ENCODE peak calls at places on chromosomes 12 and 14, in six cellular contexts. One of them, this sample, is unnamed.

GRCh38 chr14:80434574-80435321 is 223.4 kb upstream of the DIO2 start:
- DNase-seq in MM.1S: no peak
- DNase-seq in HL-60: no peak
- DNase-seq in aorta: no peak
- DNase-seq in GM23248: peak; percentile 53
- DNase-seq in brain microvascular endothelial cell: no peak
- DNase-seq in this sample: no peak

GRCh38 chr12:11886339-11886738 is 184.4 kb upstream of the BCL2L14 start:
- DNase-seq in MM.1S: no peak
- DNase-seq in HL-60: no peak
- DNase-seq in aorta: no peak
- DNase-seq in GM23248: no peak
- DNase-seq in brain microvascular endothelial cell: no peak
- DNase-seq in this sample: no peak

GRCh38 chr14:44701563-44702263 is 194.6 kb upstream of the FSCB start:
- DNase-seq in MM.1S: no peak
- DNase-seq in HL-60: no peak
- DNase-seq in aorta: no peak
- DNase-seq in GM23248: no peak
- DNase-seq in brain microvascular endothelial cell: no peak
- DNase-seq in this sample: no peak

GRCh38 chr12:58629376-58629775 is 290.9 kb downstream of the LRIG3 start:
- DNase-seq in MM.1S: no peak
- DNase-seq in HL-60: no peak
- DNase-seq in aorta: no peak
- DNase-seq in GM23248: no peak
- DNase-seq in brain microvascular endothelial cell: no peak
- DNase-seq in this sample: no peak

GRCh38 chr12:13369496-13369895 is 173.0 kb downstream of the EMP1 start:
- DNase-seq in MM.1S: no peak
- DNase-seq in HL-60: no peak
- DNase-seq in aorta: no peak
- DNase-seq in GM23248: no peak
- DNase-seq in brain microvascular endothelial cell: no peak
- DNase-seq in this sample: no peak

GRCh38 chr12:66587912-66588311 is 91.0 kb downstream of the GRIP1 start:
- DNase-seq in MM.1S: peak; percentile 40
- DNase-seq in HL-60: no peak
- DNase-seq in aorta: no peak
- DNase-seq in GM23248: no peak
- DNase-seq in brain microvascular endothelial cell: peak; percentile 28
- DNase-seq in this sample: no peak

GRCh38 chr12:1890119-1890703 is 28.2 kb downstream of the CACNA2D4 start:
- DNase-seq in MM.1S: no peak
- DNase-seq in HL-60: no peak
- DNase-seq in aorta: no peak
- DNase-seq in GM23248: no peak
- DNase-seq in brain microvascular endothelial cell: no peak
- DNase-seq in this sample: no peak

GRCh38 chr12:119374615-119375014 is 40.1 kb downstream of the CCDC60 start:
- DNase-seq in MM.1S: no peak
- DNase-seq in HL-60: no peak
- DNase-seq in aorta: no peak
- DNase-seq in GM23248: no peak
- DNase-seq in brain microvascular endothelial cell: no peak
- DNase-seq in this sample: no peak

GRCh38 chr12:69254046-69254445 is 14.7 kb downstream of the CPSF6 start:
- DNase-seq in MM.1S: peak; percentile 77
- DNase-seq in HL-60: peak; percentile 42
- DNase-seq in aorta: no peak
- DNase-seq in GM23248: peak; percentile 70
- DNase-seq in brain microvascular endothelial cell: no peak
- DNase-seq in this sample: no peak

GRCh38 chr12:104952816-104953215 is 5.3 kb downstream of the SLC41A2 start:
- DNase-seq in MM.1S: no peak
- DNase-seq in HL-60: no peak
- DNase-seq in aorta: no peak
- DNase-seq in GM23248: no peak
- DNase-seq in brain microvascular endothelial cell: no peak
- DNase-seq in this sample: no peak

GRCh38 chr12:62301799-62302133 is 41.6 kb downstream of the USP15 start:
- DNase-seq in MM.1S: no peak
- DNase-seq in HL-60: no peak
- DNase-seq in aorta: no peak
- DNase-seq in GM23248: no peak
- DNase-seq in brain microvascular endothelial cell: no peak
- DNase-seq in this sample: no peak

GRCh38 chr14:30194769-30195168 is 267.1 kb upstream of the PRKD1 start:
- DNase-seq in MM.1S: no peak
- DNase-seq in HL-60: no peak
- DNase-seq in aorta: no peak
- DNase-seq in GM23248: peak; percentile 85
- DNase-seq in brain microvascular endothelial cell: peak; percentile 13
- DNase-seq in this sample: no peak

GRCh38 chr12:49706351-49707126 is 666 bp downstream of the FMNL3 start:
- DNase-seq in MM.1S: no peak
- DNase-seq in HL-60: no peak
- DNase-seq in aorta: peak; percentile 58
- DNase-seq in GM23248: peak; percentile 65
- DNase-seq in brain microvascular endothelial cell: peak; percentile 23
- DNase-seq in this sample: peak; percentile 60

GRCh38 chr12:70724444-70724843 is 87.2 kb upstream of the PTPRB start:
- DNase-seq in MM.1S: peak; percentile 24
- DNase-seq in HL-60: no peak
- DNase-seq in aorta: no peak
- DNase-seq in GM23248: peak; percentile 19
- DNase-seq in brain microvascular endothelial cell: peak; percentile 9
- DNase-seq in this sample: no peak

GRCh38 chr12:96047151-96047620 is 11.8 kb upstream of the LTA4H start:
- DNase-seq in MM.1S: no peak
- DNase-seq in HL-60: no peak
- DNase-seq in aorta: no peak
- DNase-seq in GM23248: no peak
- DNase-seq in brain microvascular endothelial cell: no peak
- DNase-seq in this sample: no peak

GRCh38 chr12:120316798-120317257 is 10.8 kb downstream of the PLA2G1B start:
- DNase-seq in MM.1S: no peak
- DNase-seq in HL-60: no peak
- DNase-seq in aorta: peak; percentile 32
- DNase-seq in GM23248: peak; percentile 70
- DNase-seq in brain microvascular endothelial cell: peak; percentile 1
- DNase-seq in this sample: no peak

GRCh38 chr14:33859306-33859705 is 91.6 kb downstream of the EGLN3 start:
- DNase-seq in MM.1S: no peak
- DNase-seq in HL-60: no peak
- DNase-seq in aorta: no peak
- DNase-seq in GM23248: no peak
- DNase-seq in brain microvascular endothelial cell: no peak
- DNase-seq in this sample: no peak

GRCh38 chr14:94882401-94882800 is 112.5 kb upstream of the GSC start:
- DNase-seq in MM.1S: no peak
- DNase-seq in HL-60: no peak
- DNase-seq in aorta: no peak
- DNase-seq in GM23248: no peak
- DNase-seq in brain microvascular endothelial cell: no peak
- DNase-seq in this sample: no peak

GRCh38 chr14:72554401-72554800 is 339.5 kb downstream of the DPF3 start:
- DNase-seq in MM.1S: no peak
- DNase-seq in HL-60: no peak
- DNase-seq in aorta: no peak
- DNase-seq in GM23248: no peak
- DNase-seq in brain microvascular endothelial cell: no peak
- DNase-seq in this sample: no peak

GRCh38 chr12:6782119-6782518 is 7.2 kb upstream of the CD4 start:
- DNase-seq in MM.1S: no peak
- DNase-seq in HL-60: no peak
- DNase-seq in aorta: no peak
- DNase-seq in GM23248: peak; percentile 29
- DNase-seq in brain microvascular endothelial cell: no peak
- DNase-seq in this sample: no peak
- H3K4me3 ChIP-seq in MM.1S: no peak overlapping the region
- H3K4me3 ChIP-seq in HL-60: no peak overlapping the region
- H3K4me3 ChIP-seq in aorta: no peak overlapping the region
- H3K4me3 ChIP-seq in GM23248: no peak overlapping the region
- H3K4me3 ChIP-seq in brain microvascular endothelial cell: no peak overlapping the region
- H3K4me3 ChIP-seq in this sample: no peak overlapping the region

DNA sequence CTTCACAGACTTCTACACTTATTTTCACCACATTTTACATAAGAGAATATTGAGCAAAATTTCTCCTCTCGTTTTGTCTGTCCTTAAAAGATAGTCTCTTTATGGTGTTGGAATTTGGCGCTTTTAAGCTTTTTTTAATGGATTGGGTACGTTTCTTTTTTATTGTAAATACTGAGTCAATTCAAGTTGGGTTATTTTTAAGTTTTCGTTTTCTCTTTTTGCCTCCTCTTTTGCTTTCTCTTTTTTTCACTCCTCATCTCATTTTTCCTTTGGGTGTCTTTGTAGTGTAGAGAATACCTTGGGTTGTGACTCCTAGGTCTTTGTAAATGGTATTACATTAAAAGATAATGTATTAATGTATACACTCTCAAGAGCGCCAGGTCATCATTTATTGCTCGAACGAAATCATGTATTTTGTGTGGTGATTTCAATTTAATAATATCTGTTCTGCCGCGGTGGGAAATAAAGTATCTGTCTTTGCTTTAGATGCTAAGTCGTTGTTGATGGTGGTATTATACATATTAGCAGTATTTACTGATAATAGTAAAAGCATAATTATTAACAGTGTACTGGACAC is 845 bp downstream of the TMX1 start:
- DNase-seq in MM.1S: no peak
- DNase-seq in HL-60: no peak
- DNase-seq in aorta: no peak
- DNase-seq in GM23248: peak; percentile 20
- DNase-seq in brain microvascular endothelial cell: no peak
- DNase-seq in this sample: no peak
- H3K4me3 ChIP-seq in MM.1S: peak overlapping the region; percentile 91
- H3K4me3 ChIP-seq in HL-60: peak overlapping the region; percentile 81
- H3K4me3 ChIP-seq in aorta: peak overlapping the region; percentile 96
- H3K4me3 ChIP-seq in GM23248: peak overlapping the region; percentile 91
- H3K4me3 ChIP-seq in brain microvascular endothelial cell: peak overlapping the region; percentile 83
- H3K4me3 ChIP-seq in this sample: peak overlapping the region; percentile 91

GRCh38 chr12:48004039-48004940 is at the start of gene COL2A1:
- DNase-seq in MM.1S: no peak
- DNase-seq in HL-60: peak; percentile 29
- DNase-seq in aorta: no peak
- DNase-seq in GM23248: peak; percentile 60
- DNase-seq in brain microvascular endothelial cell: no peak
- DNase-seq in this sample: no peak
- H3K4me3 ChIP-seq in MM.1S: peak within 1 kb of the TSS; percentile 5
- H3K4me3 ChIP-seq in HL-60: no peak within 1 kb of the TSS
- H3K4me3 ChIP-seq in aorta: peak within 1 kb of the TSS; percentile 16
- H3K4me3 ChIP-seq in GM23248: peak within 1 kb of the TSS; percentile 51
- H3K4me3 ChIP-seq in brain microvascular endothelial cell: peak within 1 kb of the TSS; percentile 38
- H3K4me3 ChIP-seq in this sample: peak within 1 kb of the TSS; percentile 66

GRCh38 chr12:111428728-111429175 is 23.0 kb downstream of the SH2B3 start:
- DNase-seq in MM.1S: no peak
- DNase-seq in HL-60: no peak
- DNase-seq in aorta: peak; percentile 83
- DNase-seq in GM23248: no peak
- DNase-seq in brain microvascular endothelial cell: no peak
- DNase-seq in this sample: peak; percentile 76
- H3K4me3 ChIP-seq in MM.1S: no peak overlapping the region
- H3K4me3 ChIP-seq in HL-60: no peak overlapping the region
- H3K4me3 ChIP-seq in aorta: no peak overlapping the region
- H3K4me3 ChIP-seq in GM23248: no peak overlapping the region
- H3K4me3 ChIP-seq in brain microvascular endothelial cell: no peak overlapping the region
- H3K4me3 ChIP-seq in this sample: no peak overlapping the region

GRCh38 chr14:104826858-104827172 is 25.9 kb downstream of the ZBTB42 start:
- DNase-seq in MM.1S: no peak
- DNase-seq in HL-60: no peak
- DNase-seq in aorta: no peak
- DNase-seq in GM23248: no peak
- DNase-seq in brain microvascular endothelial cell: no peak
- DNase-seq in this sample: no peak
- H3K4me3 ChIP-seq in MM.1S: peak overlapping the region; percentile 47
- H3K4me3 ChIP-seq in HL-60: peak overlapping the region; percentile 51
- H3K4me3 ChIP-seq in aorta: no peak overlapping the region
- H3K4me3 ChIP-seq in GM23248: peak overlapping the region; percentile 59
- H3K4me3 ChIP-seq in brain microvascular endothelial cell: peak overlapping the region; percentile 47
- H3K4me3 ChIP-seq in this sample: peak overlapping the region; percentile 69

GRCh38 chr12:122183588-122183940 is 641 bp downstream of the LRRC43 start:
- DNase-seq in MM.1S: no peak
- DNase-seq in HL-60: no peak
- DNase-seq in aorta: no peak
- DNase-seq in GM23248: no peak
- DNase-seq in brain microvascular endothelial cell: no peak
- DNase-seq in this sample: no peak
- H3K4me3 ChIP-seq in MM.1S: no peak overlapping the region
- H3K4me3 ChIP-seq in HL-60: peak overlapping the region; percentile 66
- H3K4me3 ChIP-seq in aorta: peak overlapping the region; percentile 30
- H3K4me3 ChIP-seq in GM23248: peak overlapping the region; percentile 68
- H3K4me3 ChIP-seq in brain microvascular endothelial cell: peak overlapping the region; percentile 54
- H3K4me3 ChIP-seq in this sample: peak overlapping the region; percentile 70

GRCh38 chr12:57584690-57585089 is 6.3 kb upstream of the PIP4K2C start:
- DNase-seq in MM.1S: no peak
- DNase-seq in HL-60: no peak
- DNase-seq in aorta: no peak
- DNase-seq in GM23248: no peak
- DNase-seq in brain microvascular endothelial cell: no peak
- DNase-seq in this sample: no peak

GRCh38 chr12:57584050-57584449 is 6.9 kb upstream of the PIP4K2C start:
- DNase-seq in MM.1S: no peak
- DNase-seq in HL-60: no peak
- DNase-seq in aorta: no peak
- DNase-seq in GM23248: no peak
- DNase-seq in brain microvascular endothelial cell: no peak
- DNase-seq in this sample: no peak

GRCh38 chr12:57582440-57582839 is 8.6 kb upstream of the PIP4K2C start:
- DNase-seq in MM.1S: no peak
- DNase-seq in HL-60: no peak
- DNase-seq in aorta: no peak
- DNase-seq in GM23248: no peak
- DNase-seq in brain microvascular endothelial cell: no peak
- DNase-seq in this sample: no peak

GRCh38 chr12:57581802-57582201 is 9.2 kb upstream of the PIP4K2C start:
- DNase-seq in MM.1S: no peak
- DNase-seq in HL-60: no peak
- DNase-seq in aorta: no peak
- DNase-seq in GM23248: no peak
- DNase-seq in brain microvascular endothelial cell: no peak
- DNase-seq in this sample: no peak

DNA sequence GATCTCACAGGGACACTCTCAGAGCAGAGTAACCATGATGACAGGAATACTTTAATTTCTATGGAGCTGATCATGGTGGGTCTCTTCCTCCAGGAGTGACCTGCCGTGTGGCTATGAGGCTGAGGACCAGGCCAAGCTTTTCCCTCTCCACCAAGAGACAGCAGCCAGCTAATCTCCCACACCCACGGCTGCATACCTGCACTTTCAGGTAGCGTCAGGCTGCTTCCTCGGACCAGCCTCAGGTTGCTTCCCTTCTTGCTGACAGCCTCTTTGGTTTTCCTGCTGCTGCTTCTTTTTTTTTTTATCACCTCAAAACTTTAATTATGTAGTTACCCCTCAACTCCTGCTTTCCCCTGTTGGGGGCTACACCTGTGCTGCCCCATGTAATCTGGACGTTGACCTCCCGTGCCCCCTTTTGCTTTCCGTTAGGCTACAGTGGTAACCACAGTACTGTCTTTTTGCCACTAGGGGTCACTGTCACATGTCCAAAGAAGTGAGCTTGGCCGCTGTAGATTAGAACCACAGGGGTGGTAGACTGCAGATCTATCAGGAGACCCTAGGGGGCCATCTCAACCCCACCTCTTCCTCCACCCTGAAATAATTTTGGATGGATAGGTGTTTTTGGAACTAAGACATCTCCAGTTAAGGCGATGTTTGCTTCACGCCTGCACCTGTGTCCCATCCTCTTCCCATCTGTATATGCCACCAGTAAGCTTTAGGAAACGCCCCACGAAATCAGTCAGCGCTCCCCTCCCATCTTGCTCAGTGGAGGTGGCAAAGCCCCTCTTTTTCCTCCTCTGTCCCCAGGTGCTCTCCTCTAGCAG is 7.8 kb upstream of the PIP4K2C start:
- DNase-seq in MM.1S: peak; percentile 86
- DNase-seq in HL-60: peak; percentile 59
- DNase-seq in aorta: no peak
- DNase-seq in GM23248: peak; percentile 86
- DNase-seq in brain microvascular endothelial cell: peak; percentile 75
- DNase-seq in this sample: peak; percentile 27
- H3K4me3 ChIP-seq in MM.1S: peak overlapping the region; percentile 13
- H3K4me3 ChIP-seq in HL-60: no peak overlapping the region
- H3K4me3 ChIP-seq in aorta: no peak overlapping the region
- H3K4me3 ChIP-seq in GM23248: no peak overlapping the region
- H3K4me3 ChIP-seq in brain microvascular endothelial cell: no peak overlapping the region
- H3K4me3 ChIP-seq in this sample: no peak overlapping the region